ENCODE peak calls at places on chromosomes 1 and 21, in ten cellular contexts. J, X, G, I, Q, A, P, E, O and D are unnamed samples.

GRCh38 chr21:16573581-16573980 is 843.8 kb downstream of the USP25 start:
- DNase-seq in J (no peak), O (peak), E (no peak), G (no peak), A (no peak), I (peak), Q (no peak), X (no peak), P (no peak), D (peak)

GRCh38 chr1:18817316-18817715 is 42.1 kb downstream of the TAS1R2 start:
- DNase-seq in A (no peak), Q (no peak), I (no peak), G (no peak), P (no peak), O (no peak), X (no peak), E (no peak), J (no peak), D (peak)

GRCh38 chr1:216310776-216311175 is 112.5 kb downstream of the USH2A start:
- DNase-seq in J (peak), X (no peak), E (no peak), O (peak), A (no peak), I (peak), Q (no peak), G (no peak), P (peak), D (no peak)

GRCh38 chr1:183191833-183192232 is 5.8 kb downstream of the LAMC2 start:
- DNase-seq in X (no peak), I (peak), A (no peak), P (no peak), G (no peak), E (no peak), Q (no peak), O (peak), J (no peak), D (peak)

GRCh38 chr1:243335297-243335696 is 79.5 kb downstream of the SDCCAG8 start:
- DNase-seq in G (no peak), X (no peak), Q (no peak), P (no peak), E (no peak), I (no peak), O (no peak), A (no peak), J (no peak), D (no peak)

GRCh38 chr1:10494418-10494753 is 19.6 kb downstream of the PEX14 start:
- DNase-seq in J (no peak), A (no peak), G (no peak), E (no peak), P (no peak), I (no peak), O (no peak), X (no peak), Q (no peak), D (no peak)

GRCh38 chr1:82287556-82287955 is 486.8 kb downstream of the ADGRL2 start:
- DNase-seq in O (no peak), X (no peak), P (no peak), I (no peak), J (no peak), E (no peak), Q (no peak), A (no peak), G (no peak), D (no peak)

GRCh38 chr1:90133133-90133532 is 138.2 kb downstream of the ZNF326 start:
- DNase-seq in I (peak), O (peak), E (peak), Q (peak), J (peak), P (no peak), A (no peak), X (no peak), G (peak), D (peak)

GRCh38 chr1:53740621-53741105 is 1.7 kb upstream of the GLIS1 start:
- DNase-seq in I (peak), E (no peak), P (no peak), A (no peak), X (no peak), Q (no peak), G (no peak), J (no peak), O (peak), D (peak)

GRCh38 chr1:31224102-31224501 is 15.6 kb downstream of the NKAIN1 start:
- DNase-seq in X (no peak), Q (no peak), I (no peak), E (no peak), P (no peak), G (no peak), A (peak), J (no peak), O (no peak), D (no peak)

GRCh38 chr1:220755316-220755715 is 7.2 kb downstream of the MTARC2 start:
- DNase-seq in P (no peak), Q (no peak), O (no peak), X (no peak), I (no peak), J (no peak), G (no peak), A (no peak), E (no peak), D (no peak)

GRCh38 chr1:207711285-207711684 is 40.6 kb upstream of the CD46 start:
- DNase-seq in X (no peak), Q (no peak), P (no peak), G (no peak), E (no peak), I (no peak), J (peak), O (no peak), A (no peak), D (peak)

GRCh38 chr1:27634166-27634981 is 611 bp downstream of the FGR start:
- DNase-seq in E (no peak), J (no peak), X (peak), I (peak), P (no peak), Q (no peak), A (no peak), G (no peak), O (no peak), D (peak)

GRCh38 chr1:230286166-230286889 is 139.8 kb downstream of the PGBD5 start:
- DNase-seq in Q (no peak), J (no peak), A (no peak), P (no peak), G (no peak), O (no peak), E (no peak), X (no peak), I (no peak), D (peak)

GRCh38 chr1:217091601-217092000 is 368.4 kb upstream of the ESRRG start:
- DNase-seq in X (no peak), O (no peak), Q (no peak), G (no peak), J (no peak), P (no peak), I (no peak), E (no peak), A (no peak), D (no peak)

GRCh38 chr1:168221275-168221674 is 4.5 kb upstream of the SFT2D2 start:
- DNase-seq in I (no peak), P (no peak), J (no peak), E (no peak), Q (no peak), X (no peak), O (no peak), G (no peak), A (no peak), D (no peak)

GRCh38 chr1:168218647-168219046 is 7.2 kb upstream of the SFT2D2 start:
- DNase-seq in X (no peak), O (no peak), G (no peak), P (no peak), J (no peak), E (no peak), I (no peak), Q (no peak), A (no peak), D (no peak)

GRCh38 chr1:168217664-168218063 is 8.1 kb upstream of the SFT2D2 start:
- DNase-seq in J (no peak), X (no peak), O (no peak), P (no peak), A (no peak), I (no peak), E (no peak), G (no peak), Q (no peak), D (no peak)

GRCh38 chr1:168223261-168223660 is 2.5 kb upstream of the SFT2D2 start:
- DNase-seq in G (no peak), E (no peak), J (no peak), O (no peak), X (no peak), I (no peak), P (no peak), Q (no peak), A (no peak), D (no peak)

GRCh38 chr1:168220470-168220871 is 5.3 kb upstream of the SFT2D2 start:
- DNase-seq in A (no peak), J (no peak), E (no peak), Q (no peak), I (no peak), P (no peak), X (no peak), O (no peak), G (no peak), D (no peak)
- H3K27ac ChIP-seq in A (no peak), J (no peak), E (no peak), Q (no peak), I (no peak), P (no peak), X (no peak), O (no peak), G (no peak), D (no peak)

DNA sequence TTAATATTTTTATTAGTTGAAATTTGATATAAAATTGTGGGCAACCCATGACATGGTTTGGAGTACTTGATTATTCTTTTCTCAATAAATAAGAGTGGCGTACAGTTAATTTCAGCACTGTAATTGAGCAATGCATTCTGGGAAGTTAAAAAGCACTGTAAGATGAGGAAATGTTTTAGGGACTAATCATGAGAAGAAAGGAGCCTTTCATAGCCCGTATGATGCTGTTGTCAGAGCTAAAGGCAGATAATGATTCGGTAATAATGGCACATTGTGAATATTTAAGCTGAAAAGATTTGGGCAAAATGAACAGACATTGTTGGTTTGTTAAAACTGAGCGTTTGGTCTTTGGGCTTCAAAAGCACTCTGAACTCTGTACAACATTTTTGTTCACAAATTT is 139.3 kb downstream of the NFIA start:
- DNase-seq in X (no peak), I (peak), G (no peak), P (no peak), E (no peak), J (no peak), A (no peak), Q (no peak), O (no peak), D (no peak)
- H3K27ac ChIP-seq in X (no peak), I (no peak), G (peak), P (peak), E (peak), J (peak), A (peak), Q (peak), O (no peak), D (no peak)

DNA sequence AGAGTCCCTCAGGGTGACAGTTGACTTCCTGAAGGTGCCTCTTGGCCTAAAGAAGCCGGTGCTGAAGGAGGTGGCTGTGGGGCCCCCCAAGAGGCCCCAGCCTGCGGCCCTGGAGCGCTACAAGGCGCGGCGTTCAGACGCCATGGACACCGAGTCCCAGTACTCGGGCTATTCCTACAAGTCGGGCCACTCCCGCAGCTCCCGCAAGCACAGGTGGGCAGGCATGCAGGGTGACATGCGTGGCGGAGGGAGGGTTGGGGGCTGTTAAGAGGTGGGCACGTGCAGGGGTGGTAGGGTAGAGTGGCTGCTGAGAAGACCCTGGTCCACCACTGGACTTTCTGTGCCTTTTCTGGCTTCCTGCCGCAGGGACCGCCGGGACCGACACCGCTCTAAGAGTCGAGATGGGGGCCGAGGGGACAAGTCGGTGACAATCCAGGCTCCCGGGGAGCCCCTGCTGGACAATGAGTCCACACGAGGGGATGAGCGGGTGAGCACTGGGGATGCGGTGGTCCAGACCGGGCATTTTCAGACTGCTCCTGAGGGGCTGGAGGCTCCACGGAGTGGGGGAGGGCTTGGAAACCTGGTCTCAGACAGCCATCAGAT is 15.4 kb downstream of the VANGL2 start:
- DNase-seq in E (no peak), O (no peak), Q (no peak), J (no peak), I (no peak), A (no peak), P (no peak), G (no peak), X (no peak), D (no peak)
- H3K27ac ChIP-seq in E (no peak), O (no peak), Q (no peak), J (no peak), I (no peak), A (no peak), P (no peak), G (no peak), X (no peak), D (no peak)

GRCh38 chr21:43322805-43323204 is 104.1 kb downstream of the SIK1 start:
- DNase-seq in G (no peak), A (no peak), I (no peak), O (no peak), Q (no peak), E (no peak), J (no peak), P (no peak), X (no peak), D (no peak)

GRCh38 chr21:43322311-43322710 is 104.6 kb downstream of the SIK1 start:
- DNase-seq in O (no peak), X (no peak), I (no peak), P (no peak), G (no peak), A (peak), J (no peak), Q (no peak), E (no peak), D (no peak)

GRCh38 chr21:43321611-43322010 is 105.3 kb downstream of the SIK1 start:
- DNase-seq in J (no peak), O (no peak), P (no peak), I (no peak), A (peak), X (no peak), G (no peak), Q (no peak), E (no peak), D (no peak)

GRCh38 chr21:43320526-43320925 is 106.4 kb downstream of the SIK1 start:
- DNase-seq in Q (no peak), X (no peak), A (no peak), G (no peak), E (no peak), J (no peak), O (no peak), I (no peak), P (no peak), D (no peak)

GRCh38 chr21:43321111-43321510 is 105.8 kb downstream of the SIK1 start:
- DNase-seq in O (peak), I (no peak), X (no peak), A (no peak), G (no peak), Q (no peak), J (no peak), E (no peak), P (no peak), D (no peak)
- H3K27ac ChIP-seq in O (peak), I (no peak), X (no peak), A (no peak), G (no peak), Q (no peak), J (no peak), E (no peak), P (no peak), D (no peak)

GRCh38 chr1:206651014-206651413 is 15.7 kb downstream of the DYRK3 start:
- DNase-seq in Q (no peak), O (no peak), I (no peak), P (no peak), G (no peak), X (no peak), J (no peak), A (no peak), E (no peak), D (no peak)

GRCh38 chr1:206651958-206652890 is 16.9 kb downstream of the DYRK3 start:
- DNase-seq in X (no peak), I (no peak), J (peak), P (no peak), A (no peak), E (peak), Q (no peak), G (no peak), O (no peak), D (no peak)

GRCh38 chr1:206655471-206655882 is 20.1 kb downstream of the DYRK3 start:
- DNase-seq in P (no peak), Q (no peak), X (no peak), I (no peak), O (no peak), J (peak), G (no peak), A (no peak), E (no peak), D (peak)

GRCh38 chr1:206654826-206655225 is 19.5 kb downstream of the DYRK3 start:
- DNase-seq in J (no peak), X (no peak), Q (no peak), E (no peak), G (no peak), A (no peak), I (no peak), O (no peak), P (no peak), D (peak)

DNA sequence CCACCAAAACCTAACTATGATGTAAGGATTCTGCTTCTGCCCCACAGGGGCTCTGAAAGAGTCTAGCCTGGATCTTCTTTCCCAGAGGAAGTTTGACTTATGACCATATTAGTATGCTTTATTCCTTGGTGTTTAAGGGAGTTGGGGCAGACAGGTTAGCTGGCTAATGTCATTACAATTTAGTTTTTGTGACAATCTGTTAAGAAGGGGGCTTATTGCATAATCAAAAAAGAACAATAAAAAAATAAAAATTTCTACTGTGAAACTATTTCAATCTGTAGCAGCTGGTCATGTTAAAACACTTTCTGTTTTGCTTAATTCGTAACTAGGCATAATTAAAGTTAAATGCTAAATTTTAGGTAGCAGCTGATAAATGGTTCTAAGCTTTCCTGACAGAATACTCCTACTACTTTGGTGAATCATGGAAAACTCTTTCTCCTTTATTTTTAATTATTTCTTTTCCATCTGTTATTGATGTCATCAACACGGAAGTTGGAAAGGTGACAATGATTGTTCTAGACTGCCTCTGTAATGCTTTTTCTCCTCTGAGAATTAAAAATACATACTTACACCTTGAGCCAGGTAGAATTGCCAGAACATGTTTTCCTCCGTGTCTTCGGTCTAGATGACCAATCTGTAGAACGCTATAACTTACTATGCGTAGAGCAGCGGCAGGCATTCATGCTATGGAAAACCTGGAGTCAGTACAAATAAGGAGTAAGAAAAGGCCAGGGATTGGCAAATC is 18.6 kb downstream of the DYRK3 start:
- DNase-seq in X (no peak), Q (no peak), A (no peak), J (no peak), E (no peak), G (no peak), O (no peak), I (no peak), P (no peak), D (no peak)
- H3K27ac ChIP-seq in X (no peak), Q (no peak), A (peak), J (peak), E (peak), G (no peak), O (no peak), I (no peak), P (no peak), D (no peak)

GRCh38 chr1:193417945-193418744 is 231.7 kb upstream of the B3GALT2 start:
- DNase-seq in G (no peak), O (peak), E (no peak), A (no peak), Q (no peak), P (no peak), J (no peak), I (peak), X (peak), D (no peak)
- H3K27ac ChIP-seq in G (no peak), O (peak), E (no peak), A (peak), Q (peak), P (no peak), J (peak), I (no peak), X (peak), D (no peak)